ENCODE peak calls at places on chromosome 10, in four cellular contexts. N is NCI-H345, U is transverse colon, P is astrocyte of the spinal cord. E is an unnamed sample.

GRCh38 chr10:62658516-62658915 is 146.0 kb upstream of the ADO start:
- DNase-seq in U (no peak), P (no peak), N (no peak), E (no peak)

GRCh38 chr10:48634198-48634983 is 29.5 kb upstream of the ARHGAP22 start:
- DNase-seq in U (peak), P (peak), N (no peak), E (peak)

GRCh38 chr10:58622286-58622685 is 109.6 kb downstream of the BICC1 start:
- DNase-seq in P (no peak), U (no peak), N (no peak), E (peak)

GRCh38 chr10:6058677-6059475 is 3.3 kb downstream of the IL2RA start:
- DNase-seq in N (no peak), P (no peak), U (no peak), E (no peak)

GRCh38 chr10:26451903-26452302 is 13.8 kb downstream of the APBB1IP start:
- DNase-seq in N (no peak), P (no peak), U (no peak), E (no peak)

GRCh38 chr10:92961638-92962037 is 99.0 kb upstream of the CYP26C1 start:
- DNase-seq in N (no peak), U (no peak), P (no peak), E (no peak)

GRCh38 chr10:102517553-102517952 is 13.8 kb downstream of the SUFU start:
- DNase-seq in P (peak), N (no peak), U (no peak), E (peak)

GRCh38 chr10:96413151-96413787 is 54.5 kb upstream of the OPALIN start:
- DNase-seq in N (no peak), U (no peak), P (no peak), E (no peak)

GRCh38 chr10:38143587-38143986 is 49.5 kb downstream of the ZNF37A start:
- DNase-seq in U (no peak), N (no peak), P (no peak), E (no peak)

GRCh38 chr10:59283456-59284082 is 78.8 kb downstream of the FAM13C start:
- DNase-seq in U (no peak), P (no peak), N (peak), E (peak)

GRCh38 chr10:86522385-86522855 is 828 bp upstream of the WAPL start:
- DNase-seq in U (no peak), P (no peak), N (no peak), E (no peak)

GRCh38 chr10:88702848-88703597 is 3.0 kb upstream of the LIPK start:
- DNase-seq in P (peak), U (peak), N (peak), E (no peak)

GRCh38 chr10:117543245-117543998 is 876 bp downstream of the EMX2 start:
- DNase-seq in U (no peak), N (no peak), P (no peak), E (no peak)

GRCh38 chr10:17504547-17505245 is 50.3 kb upstream of the ST8SIA6 start:
- DNase-seq in N (no peak), U (no peak), P (peak), E (peak)

GRCh38 chr10:127977368-127978009 is 70.6 kb downstream of the PTPRE start:
- DNase-seq in U (peak), P (peak), N (no peak), E (peak)

GRCh38 chr10:26805567-26806245 is 55.1 kb downstream of the ABI1 start:
- DNase-seq in N (no peak), P (peak), U (no peak), E (peak)

GRCh38 chr10:124722812-124723783 is 21.1 kb downstream of the FAM53B start:
- DNase-seq in N (no peak), P (no peak), U (peak), E (no peak)

GRCh38 chr10:97762056-97762455 is 9.7 kb downstream of the SFRP5 start:
- DNase-seq in P (no peak), U (no peak), N (no peak), E (no peak)

GRCh38 chr10:74255800-74256422 is 104.9 kb downstream of the ADK start:
- DNase-seq in U (no peak), P (no peak), N (no peak), E (no peak)

GRCh38 chr10:14382022-14382421 is 51.3 kb upstream of the FRMD4A start:
- DNase-seq in N (no peak), P (peak), U (no peak), E (peak)

GRCh38 chr10:123570898-123571515 is 95.1 kb upstream of the GPR26 start:
- DNase-seq in U (no peak), N (no peak), P (no peak), E (no peak)

GRCh38 chr10:104440221-104440620 is 86.6 kb downstream of the CFAP58 start:
- DNase-seq in U (no peak), N (no peak), P (peak), E (peak)

GRCh38 chr10:56605043-56605442 is 244.0 kb upstream of the ZWINT start:
- DNase-seq in P (no peak), U (no peak), N (no peak), E (no peak)

GRCh38 chr10:102299873-102300272 is 54.5 kb downstream of the GBF1 start:
- DNase-seq in N (no peak), U (no peak), P (peak), E (peak)

GRCh38 chr10:86373828-86374227 is 7.2 kb upstream of the GRID1 start:
- DNase-seq in U (no peak), N (no peak), P (no peak), E (no peak)

GRCh38 chr10:73898730-73899400 is 12.1 kb upstream of the PLAU start:
- DNase-seq in P (no peak), N (no peak), U (no peak), E (peak)

GRCh38 chr10:131730771-131731497 is 169.9 kb upstream of the PPP2R2D start:
- DNase-seq in U (no peak), P (no peak), N (no peak), E (no peak)

GRCh38 chr10:104262055-104262454 is 6.9 kb upstream of the GSTO2 start:
- DNase-seq in U (no peak), N (no peak), P (no peak), E (no peak)

GRCh38 chr10:101429423-101429822 is 75.5 kb downstream of the BTRC start:
- DNase-seq in P (no peak), N (no peak), U (no peak), E (no peak)

GRCh38 chr10:86932674-86933073 is 24.7 kb downstream of the MMRN2 start:
- DNase-seq in U (no peak), N (no peak), P (no peak), E (no peak)

GRCh38 chr10:35216303-35216905 is 89.8 kb downstream of the CREM start:
- DNase-seq in P (peak), N (no peak), U (peak), E (peak)

GRCh38 chr10:42836771-42837468 is 54.3 kb downstream of the BMS1 start:
- DNase-seq in N (no peak), U (peak), P (peak), E (peak)

GRCh38 chr10:101848894-101849351 is 5.3 kb upstream of the KCNIP2 start:
- DNase-seq in N (no peak), U (no peak), P (no peak), E (peak)

GRCh38 chr10:29559996-29560395 is 74.8 kb downstream of the SVIL start:
- DNase-seq in P (no peak), N (no peak), U (no peak), E (no peak)

GRCh38 chr10:48511855-48512191 is 93.0 kb downstream of the ARHGAP22 start:
- DNase-seq in U (no peak), N (no peak), P (no peak), E (no peak)

GRCh38 chr10:128210215-128211063 is 84.2 kb upstream of the MKI67 start:
- DNase-seq in U (peak), N (peak), P (peak), E (peak)

GRCh38 chr10:112821042-112821441 is 129.0 kb upstream of the TCF7L2 start:
- DNase-seq in U (no peak), N (no peak), P (no peak), E (no peak)

GRCh38 chr10:89032141-89032814 is 41.7 kb downstream of the FAS start:
- DNase-seq in U (no peak), N (no peak), P (peak), E (peak)